ENCODE peak calls at places on chromosomes 4 and X, in six cellular contexts. K is mesendoderm, N is K562, H is left lung, C is endodermal cell, A is suprapubic skin. M is an unnamed sample. For H3K4me1, the result is how much of the 10 kb centered on the place peaks cover.

GRCh38 chr4:16764622-16765021 is 133.8 kb downstream of the LDB2 start:
- DNase-seq in K (peak), N (peak), H (no peak), C (peak), A (no peak), M (no peak)

GRCh38 chrX:106898462-106898861 is 4.7 kb downstream of the RIPPLY1 start:
- DNase-seq in K (peak), N (peak), H (no peak), C (no peak), A (no peak), M (no peak)

GRCh38 chr4:168569909-168570276 is 73.0 kb downstream of the PALLD start:
- DNase-seq in K (no peak), N (no peak), H (no peak), C (no peak), A (no peak), M (no peak)

GRCh38 chrX:44937606-44938005 is 64.6 kb downstream of the KDM6A start:
- DNase-seq in K (no peak), N (no peak), H (no peak), C (no peak), A (no peak), M (no peak)

GRCh38 chr4:2650276-2650675 is 105.9 kb downstream of the TNIP2 start:
- DNase-seq in K (no peak), N (no peak), H (no peak), C (no peak), A (no peak), M (peak)

GRCh38 chrX:18890724-18891560 is 93.0 kb downstream of the PHKA2 start:
- DNase-seq in K (no peak), N (no peak), H (no peak), C (no peak), A (peak), M (no peak)

GRCh38 chr4:120155287-120155686 is 88.6 kb upstream of the MAD2L1 start:
- DNase-seq in K (no peak), N (no peak), H (no peak), C (no peak), A (no peak), M (no peak)

GRCh38 chr4:79364048-79364447 is 38.2 kb upstream of the NAA11 start:
- DNase-seq in K (no peak), N (no peak), H (no peak), C (no peak), A (no peak), M (no peak)

GRCh38 chrX:108299101-108299591 is 139.1 kb downstream of the COL4A6 start:
- DNase-seq in K (no peak), N (no peak), H (no peak), C (no peak), A (no peak), M (no peak)

GRCh38 chrX:108020631-108021030 is 24.2 kb upstream of the VSIG1 start:
- DNase-seq in K (peak), N (peak), H (no peak), C (peak), A (no peak), M (no peak)

GRCh38 chrX:928606-929005 is 283.8 kb downstream of the CRLF2 start:
- DNase-seq in K (no peak), N (no peak), H (no peak), C (no peak), A (no peak), M (no peak)

GRCh38 chr4:72312032-72312650 is 256.9 kb downstream of the ADAMTS3 start:
- DNase-seq in K (peak), N (no peak), H (no peak), C (peak), A (peak), M (peak)

GRCh38 chrX:65874110-65874509 is 165.8 kb downstream of the VSIG4 start:
- DNase-seq in K (peak), N (peak), H (no peak), C (peak), A (no peak), M (no peak)

GRCh38 chr4:83268491-83268890 is 16.1 kb downstream of the COQ2 start:
- DNase-seq in K (no peak), N (no peak), H (no peak), C (no peak), A (no peak), M (no peak)

GRCh38 chrX:107674480-107675364 is 46.4 kb downstream of the PRPS1 start:
- DNase-seq in K (no peak), N (peak), H (no peak), C (peak), A (peak), M (peak)

GRCh38 chr4:15469402-15470148 is at the start of gene CC2D2A:
- DNase-seq in K (peak), N (no peak), H (no peak), C (peak), A (no peak), M (no peak)

GRCh38 chr4:38082424-38083374 is 122.5 kb downstream of the PTTG2 start:
- DNase-seq in K (no peak), N (peak), H (no peak), C (no peak), A (no peak), M (no peak)

GRCh38 chrX:140815868-140816267 is 106.3 kb downstream of the LINC00632 start:
- DNase-seq in K (no peak), N (no peak), H (no peak), C (no peak), A (no peak), M (no peak)

GRCh38 chrX:123881330-123881729 is 21.5 kb downstream of the XIAP start:
- DNase-seq in K (no peak), N (no peak), H (no peak), C (no peak), A (no peak), M (no peak)

GRCh38 chr4:75180790-75181776 is 248.2 kb downstream of the PARM1 start:
- DNase-seq in K (peak), N (peak), H (no peak), C (peak), A (no peak), M (no peak)

GRCh38 chr4:88195666-88196365 is 37.4 kb upstream of the ABCG2 start:
- DNase-seq in K (peak), N (no peak), H (no peak), C (peak), A (no peak), M (no peak)

GRCh38 chr4:57158221-57158620 is 48.0 kb upstream of the IGFBP7 start:
- DNase-seq in K (peak), N (no peak), H (no peak), C (no peak), A (no peak), M (no peak)

GRCh38 chr4:14361084-14361483 is 641.2 kb upstream of the CPEB2 start:
- DNase-seq in K (no peak), N (no peak), H (no peak), C (no peak), A (no peak), M (no peak)

GRCh38 chr4:926538-926937 is 5.6 kb downstream of the GAK start:
- DNase-seq in K (peak), N (peak), H (no peak), C (peak), A (peak), M (no peak)

GRCh38 chr4:88280228-88280795 is 4.0 kb downstream of the PPM1K start:
- DNase-seq in K (no peak), N (no peak), H (no peak), C (no peak), A (no peak), M (no peak)

GRCh38 chrX:32281853-32282252 is 929.5 kb downstream of the DMD start:
- DNase-seq in K (no peak), N (no peak), H (no peak), C (no peak), A (no peak), M (no peak)

GRCh38 chrX:12975999-12976558 is 1.2 kb downstream of the TMSB4X start:
- DNase-seq in K (peak), N (peak), H (peak), C (peak), A (no peak), M (peak)

GRCh38 chrX:47112316-47112954 is 32.1 kb downstream of the NDUFB11 start:
- DNase-seq in K (peak), N (peak), H (no peak), C (peak), A (no peak), M (no peak)

GRCh38 chr4:16225681-16225995 is 633 bp downstream of the TAPT1 start:
- DNase-seq in K (no peak), N (no peak), H (no peak), C (no peak), A (no peak), M (no peak)

GRCh38 chr4:67723949-67724348 is 23.0 kb upstream of the UBA6 start:
- DNase-seq in K (peak), N (peak), H (peak), C (peak), A (no peak), M (no peak)

GRCh38 chr4:142743071-142743825 is 102.9 kb downstream of the INPP4B start:
- DNase-seq in K (peak), N (no peak), H (no peak), C (no peak), A (no peak), M (no peak)
- H3K4me1 ChIP-seq in K (under half), N (under half), H (under half), C (under half), A (under half), M (under half)

DNA sequence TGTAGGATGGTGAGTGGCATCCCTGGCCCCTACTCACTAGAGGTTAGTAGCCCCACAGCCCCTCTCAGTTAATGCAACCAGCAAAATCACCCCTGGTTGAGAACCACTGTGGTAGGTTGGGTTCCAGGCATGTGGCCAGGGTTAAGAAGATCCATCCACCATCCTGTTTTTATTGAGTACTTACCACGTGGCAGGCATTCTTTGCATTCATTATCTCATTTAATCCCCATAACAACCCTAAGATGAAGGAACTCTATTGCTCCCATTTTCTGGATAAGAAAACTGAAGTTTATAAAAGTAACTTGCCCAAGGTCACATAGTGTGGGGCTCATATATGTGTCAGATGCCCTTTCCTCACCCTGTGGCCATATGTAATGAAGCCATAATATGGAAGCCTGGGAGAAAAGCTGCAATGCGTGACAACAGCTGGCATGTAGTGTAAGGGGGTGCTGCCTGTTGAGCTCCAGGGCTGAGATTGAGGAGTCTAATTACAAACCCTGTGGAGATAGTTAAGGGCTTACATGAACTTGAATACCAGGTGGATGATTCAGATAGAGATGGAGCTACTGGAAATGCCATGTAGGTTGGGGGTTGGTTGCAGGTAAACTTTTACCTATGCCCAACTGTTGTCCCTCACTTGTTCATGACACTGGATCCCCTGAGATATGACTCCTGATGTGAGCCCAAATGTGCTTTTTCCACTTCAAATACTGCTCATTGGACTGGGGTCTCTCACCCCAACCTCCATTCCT is 100.2 kb upstream of the PGRMC2 start:
- DNase-seq in K (peak), N (no peak), H (no peak), C (no peak), A (no peak), M (no peak)
- H3K27ac ChIP-seq in K (no peak), N (no peak), H (peak), C (no peak), A (peak), M (peak)

DNA sequence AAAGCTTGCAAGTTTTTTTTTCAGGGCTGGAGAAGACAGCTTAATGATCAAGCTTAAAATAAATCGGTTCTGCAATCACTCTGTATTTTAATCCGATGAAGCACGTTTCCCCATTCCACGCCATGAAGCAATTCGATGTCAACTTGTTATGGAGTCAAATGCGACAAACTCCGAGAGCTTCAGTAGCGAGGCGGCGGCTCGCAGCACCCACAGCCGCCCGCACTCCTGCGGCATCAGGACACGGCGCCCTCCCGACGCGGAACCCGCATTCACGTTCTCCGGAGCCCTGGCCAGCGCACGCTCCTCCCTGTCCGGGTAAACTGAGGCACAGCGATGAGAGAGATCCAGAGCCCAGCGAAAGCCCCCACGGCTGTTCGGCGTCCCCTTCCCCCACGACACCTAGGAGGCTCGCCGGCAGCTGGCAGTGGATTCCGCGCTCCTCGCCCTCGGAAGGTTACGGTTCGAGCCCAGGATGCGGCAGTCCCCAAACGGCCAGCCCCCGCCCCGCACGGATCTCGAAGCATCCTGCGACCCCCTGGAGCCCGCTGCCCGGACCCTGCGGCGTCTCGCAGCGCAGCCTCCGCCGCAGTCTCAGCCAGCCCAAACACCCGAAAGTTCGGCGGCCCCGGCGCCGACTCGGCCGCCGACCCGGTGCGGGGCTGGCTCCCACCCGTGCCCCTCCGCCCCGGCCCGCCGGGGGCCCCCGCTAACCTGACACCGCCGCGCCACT is 507 bp downstream of the MFAP3L start:
- DNase-seq in K (peak), N (no peak), H (peak), C (peak), A (no peak), M (peak)
- H3K4me1 ChIP-seq in K (under half), N (under half), H (under half), C (under half), A (under half), M (under half)

GRCh38 chr4:42248986-42249385 is 96.5 kb upstream of the BEND4 start:
- DNase-seq in K (no peak), N (no peak), H (no peak), C (no peak), A (no peak), M (no peak)

DNA sequence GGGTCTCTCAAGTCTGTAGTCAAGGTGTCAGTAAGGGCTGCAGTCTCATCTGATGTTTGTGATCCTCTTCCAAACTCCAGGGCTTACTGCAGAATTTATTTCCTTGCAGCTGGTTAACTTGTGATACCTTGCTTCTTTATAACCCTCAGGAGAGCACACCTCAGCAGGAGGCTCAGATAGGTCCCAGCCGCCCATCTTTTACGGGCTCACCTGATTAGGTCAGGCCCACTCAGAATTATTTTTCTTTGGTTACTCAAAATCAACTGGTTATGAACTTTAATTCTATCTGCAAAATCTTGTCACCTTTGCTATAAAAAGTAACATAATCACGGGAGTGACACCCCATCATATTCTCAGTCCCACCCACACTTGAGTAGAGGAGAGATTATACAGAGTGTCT is 99.9 kb upstream of the BEND4 start:
- DNase-seq in K (no peak), N (no peak), H (no peak), C (no peak), A (no peak), M (no peak)
- H3K27ac ChIP-seq in K (no peak), N (no peak), H (no peak), C (no peak), A (no peak), M (no peak)

GRCh38 chr4:53744446-53745160 is 153.3 kb upstream of the LNX1 start:
- DNase-seq in K (peak), N (no peak), H (no peak), C (peak), A (no peak), M (no peak)
- H3K4me1 ChIP-seq in K (under half), N (under half), H (under half), C (under half), A (under half), M (under half)

M was measured in lower lobe of right lung.